ENCODE peak calls at places on chromosomes 5 and 9, in seven cellular contexts. K is mesendoderm, E is H9, T is neuronal stem cell, G is mesenchymal stem cell, F is IMR-90, B is H1. A is an unnamed sample. For H3K4me1, the result is how much of the 10 kb centered on the place peaks cover.

GRCh38 chr5:169222934-169223594 is 77.9 kb downstream of the SLIT3 start:
- DNase-seq in K (no peak), E (no peak), T (no peak), G (no peak), F (no peak), B (no peak), A (no peak)

GRCh38 chr5:179259731-179260323 is 85.4 kb downstream of the ADAMTS2 start:
- DNase-seq in K (no peak), E (peak), T (no peak), G (no peak), F (no peak), B (peak), A (no peak)

GRCh38 chr9:91530829-91531228 is 107.2 kb upstream of the NFIL3 start:
- DNase-seq in K (peak), E (no peak), T (no peak), G (peak), F (peak), B (no peak), A (no peak)

GRCh38 chr5:25850581-25850980 is 1187.8 kb downstream of the CDH9 start:
- DNase-seq in K (peak), E (peak), T (peak), G (no peak), F (no peak), B (no peak), A (no peak)

GRCh38 chr9:134369416-134370212 is 43.4 kb downstream of the RXRA start:
- DNase-seq in K (no peak), E (no peak), T (no peak), G (no peak), F (no peak), B (no peak), A (no peak)

GRCh38 chr5:170159101-170159698 is 53.5 kb downstream of the FOXI1 start:
- DNase-seq in K (no peak), E (no peak), T (no peak), G (peak), F (peak), B (no peak), A (peak)

GRCh38 chr9:133396952-133397351 is 20.8 kb downstream of the STKLD1 start:
- DNase-seq in K (peak), E (peak), T (no peak), G (peak), F (no peak), B (peak), A (no peak)

GRCh38 chr5:113380299-113381014 is 54.3 kb downstream of the TSSK1B start:
- DNase-seq in K (no peak), E (no peak), T (no peak), G (peak), F (peak), B (no peak), A (peak)

GRCh38 chr5:73115399-73116051 is 4.8 kb upstream of the TMEM171 start:
- DNase-seq in K (no peak), E (no peak), T (no peak), G (peak), F (peak), B (no peak), A (no peak)

GRCh38 chr5:179759961-179760541 is 27.4 kb downstream of the MAML1 start:
- DNase-seq in K (no peak), E (no peak), T (no peak), G (peak), F (no peak), B (no peak), A (no peak)

GRCh38 chr5:181189363-181189961 is 15.5 kb downstream of the TRIM7 start:
- DNase-seq in K (no peak), E (no peak), T (no peak), G (peak), F (peak), B (no peak), A (no peak)

GRCh38 chr9:106830527-106831140 is 32.3 kb upstream of the ZNF462 start:
- DNase-seq in K (peak), E (no peak), T (no peak), G (peak), F (no peak), B (no peak), A (peak)

GRCh38 chr9:21153688-21154608 is 12.3 kb upstream of the IFNW1 start:
- DNase-seq in K (peak), E (peak), T (peak), G (peak), F (peak), B (no peak), A (no peak)

GRCh38 chr5:138972836-138973235 is 97.7 kb upstream of the LRRTM2 start:
- DNase-seq in K (peak), E (no peak), T (no peak), G (no peak), F (no peak), B (no peak), A (no peak)

GRCh38 chr9:86102626-86103025 is 3.3 kb upstream of the GOLM1 start:
- DNase-seq in K (no peak), E (no peak), T (no peak), G (no peak), F (no peak), B (no peak), A (peak)
- H3K4me1 ChIP-seq in K (under half), E (under half), T (under half), G (under half), F (under half), B (under half), A (under half)

GRCh38 chr5:90563161-90563560 is 4.6 kb downstream of the ADGRV1 start:
- DNase-seq in K (no peak), E (no peak), T (no peak), G (no peak), F (no peak), B (no peak), A (no peak)
- H2BK5ac ChIP-seq in K (no peak), E (no peak), T (no peak), G (no peak), F (no peak), B (no peak), A (no peak)

GRCh38 chr9:72151099-72151498 is 1.9 kb downstream of the GDA start:
- DNase-seq in K (no peak), E (no peak), T (no peak), G (no peak), F (no peak), B (no peak), A (peak)

GRCh38 chr9:72147676-72148075 is 1.6 kb upstream of the GDA start:
- DNase-seq in K (no peak), E (no peak), T (no peak), G (no peak), F (no peak), B (no peak), A (no peak)

GRCh38 chr9:72150172-72150571 is 932 bp downstream of the GDA start:
- DNase-seq in K (no peak), E (no peak), T (no peak), G (no peak), F (no peak), B (no peak), A (peak)

GRCh38 chr9:72149231-72149975 is at the start of gene GDA:
- DNase-seq in K (peak), E (peak), T (peak), G (no peak), F (no peak), B (peak), A (peak)

DNA sequence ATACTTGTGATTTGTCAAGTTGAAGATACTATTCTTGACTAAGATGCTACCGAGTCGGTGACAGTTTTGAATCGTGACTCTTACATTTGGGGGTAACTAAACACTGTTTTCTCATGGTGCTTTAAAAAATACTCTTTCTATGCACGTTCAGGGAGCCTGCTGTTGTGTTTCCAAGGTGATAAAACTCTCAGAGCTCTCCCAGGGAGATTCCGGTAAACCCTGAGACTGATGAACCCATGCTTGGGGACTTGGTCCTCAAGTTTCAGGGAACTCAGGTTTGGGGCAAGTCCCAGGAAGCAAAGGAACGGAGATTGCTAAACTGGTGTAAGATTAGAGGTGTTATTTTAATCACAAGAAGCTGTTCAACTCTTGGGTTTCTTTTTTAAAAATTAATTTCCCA is 1.4 kb downstream of the GDA start:
- DNase-seq in K (peak), E (no peak), T (no peak), G (no peak), F (no peak), B (no peak), A (peak)
- H3K4me1 ChIP-seq in K (under half), E (under half), T (under half), G (under half), F (under half), B (under half), A (under half)

GRCh38 chr5:133430095-133430494 is 182.2 kb downstream of the FSTL4 start:
- DNase-seq in K (no peak), E (no peak), T (no peak), G (no peak), F (no peak), B (no peak), A (no peak)
- H2BK5ac ChIP-seq in K (no peak), E (no peak), T (no peak), G (no peak), F (no peak), B (no peak), A (no peak)